ENCODE peak calls at places on chromosomes 11 and 22, in eight cellular contexts. U is body of pancreas, S is bronchial epithelial cell, F is thoracic aorta, P is left ventricle myocardium inferior, V is psoas muscle, O is WTC11, T is GM12865. H is an unnamed sample.
A peak's percentile ranks its signal among the peaks of the same experiment; 100 is the strongest.

GRCh38 chr11:125272822-125273221 is 108.3 kb downstream of the PKNOX2 start:
- DNase-seq in U (no peak), S (no peak), F (no peak), P (no peak), V (no peak), O (no peak), T (no peak), H (no peak)

GRCh38 chr22:46726066-46726985 is 11.7 kb downstream of the CERK start:
- DNase-seq in U (peak; percentile 62), S (no peak), F (no peak), P (peak; percentile 48), V (no peak), O (no peak), T (no peak), H (no peak)

GRCh38 chr11:114251797-114252327 is 44.3 kb upstream of the NNMT start:
- DNase-seq in U (no peak), S (no peak), F (no peak), P (no peak), V (peak; percentile 83), O (peak; percentile 48), T (no peak), H (no peak)

GRCh38 chr11:75982309-75982708 is 167.3 kb downstream of the UVRAG start:
- DNase-seq in U (no peak), S (no peak), F (no peak), P (no peak), V (no peak), O (no peak), T (no peak), H (no peak)

GRCh38 chr11:9069256-9069655 is 22.1 kb downstream of the SCUBE2 start:
- DNase-seq in U (no peak), S (no peak), F (no peak), P (no peak), V (no peak), O (no peak), T (no peak), H (no peak)

GRCh38 chr11:2202900-2203439 is 31.4 kb upstream of the TH start:
- DNase-seq in U (peak; percentile 12), S (no peak), F (no peak), P (peak; percentile 9), V (peak; percentile 37), O (peak; percentile 4), T (no peak), H (no peak)

GRCh38 chr11:14584595-14584994 is 59.0 kb upstream of the PDE3B start:
- DNase-seq in U (peak; percentile 22), S (no peak), F (no peak), P (no peak), V (no peak), O (no peak), T (no peak), H (no peak)

GRCh38 chr11:85805387-85805786 is 5.6 kb downstream of the SYTL2 start:
- DNase-seq in U (no peak), S (no peak), F (no peak), P (no peak), V (no peak), O (no peak), T (no peak), H (no peak)

GRCh38 chr11:20443596-20443995 is 56.1 kb downstream of the PRMT3 start:
- DNase-seq in U (no peak), S (peak; percentile 35), F (no peak), P (no peak), V (no peak), O (no peak), T (peak; percentile 16), H (no peak)

GRCh38 chr11:82546556-82547162 is 187.0 kb downstream of the FAM181B start:
- DNase-seq in U (no peak), S (peak; percentile 35), F (no peak), P (no peak), V (no peak), O (no peak), T (no peak), H (no peak)

GRCh38 chr11:111829185-111829968 is 42.0 kb downstream of the ALG9 start:
- DNase-seq in U (no peak), S (no peak), F (no peak), P (no peak), V (no peak), O (no peak), T (peak; percentile 50), H (no peak)

GRCh38 chr11:124115782-124116616 is 749 bp downstream of the VWA5A start:
- DNase-seq in U (peak; percentile 46), S (peak; percentile 27), F (no peak), P (no peak), V (no peak), O (peak; percentile 39), T (no peak), H (no peak)

GRCh38 chr11:82682003-82682751 is 51.5 kb downstream of the FAM181B start:
- DNase-seq in U (no peak), S (peak; percentile 72), F (no peak), P (no peak), V (no peak), O (peak; percentile 13), T (peak; percentile 64), H (no peak)

GRCh38 chr11:125777309-125777708 is 1.3 kb downstream of the PATE2 start:
- DNase-seq in U (no peak), S (peak; percentile 69), F (no peak), P (no peak), V (no peak), O (no peak), T (no peak), H (no peak)

GRCh38 chr22:35425971-35426800 is 26.2 kb downstream of the MCM5 start:
- DNase-seq in U (no peak), S (peak; percentile 51), F (no peak), P (no peak), V (no peak), O (peak; percentile 24), T (no peak), H (no peak)

DNA sequence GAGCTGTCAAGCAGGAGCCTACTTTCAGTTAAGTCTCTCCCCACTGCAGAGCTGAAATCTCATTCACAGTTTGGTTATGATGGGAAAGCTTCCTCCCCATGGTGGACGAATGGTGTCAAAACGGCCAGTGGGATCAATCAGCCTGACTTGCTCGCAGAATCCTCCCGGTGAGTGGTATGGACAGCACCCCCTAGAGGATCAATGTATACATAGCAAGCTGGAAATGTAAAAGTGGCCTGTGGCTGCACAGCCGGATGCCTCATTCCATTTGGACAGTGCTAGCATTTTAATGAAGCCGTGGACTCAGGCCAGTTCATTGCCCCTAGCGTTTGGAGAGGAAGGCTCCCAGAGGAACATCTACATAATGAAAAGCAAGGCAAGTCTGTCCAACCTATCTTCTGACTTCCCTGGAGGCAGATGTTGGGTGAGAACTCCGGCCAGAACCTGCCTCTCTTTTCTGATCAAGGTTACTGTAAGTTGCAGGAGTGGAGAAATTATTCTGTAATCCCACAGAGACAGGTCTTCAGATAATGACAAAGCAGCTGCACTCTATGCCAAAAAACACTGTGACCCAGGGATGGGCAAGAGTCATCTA is 942.3 kb downstream of the NTM start:
- DNase-seq in U (no peak), S (peak; percentile 5), F (no peak), P (no peak), V (no peak), O (peak; percentile 45), T (peak; percentile 58), H (peak; percentile 18)
- TF ChIP-seq CTCF in U (peak; percentile 23), S (peak; percentile 47), F (no peak), P (peak; percentile 68), V (peak; percentile 32), O (peak; percentile 73), T (peak; percentile 77), H (peak; percentile 71)

DNA sequence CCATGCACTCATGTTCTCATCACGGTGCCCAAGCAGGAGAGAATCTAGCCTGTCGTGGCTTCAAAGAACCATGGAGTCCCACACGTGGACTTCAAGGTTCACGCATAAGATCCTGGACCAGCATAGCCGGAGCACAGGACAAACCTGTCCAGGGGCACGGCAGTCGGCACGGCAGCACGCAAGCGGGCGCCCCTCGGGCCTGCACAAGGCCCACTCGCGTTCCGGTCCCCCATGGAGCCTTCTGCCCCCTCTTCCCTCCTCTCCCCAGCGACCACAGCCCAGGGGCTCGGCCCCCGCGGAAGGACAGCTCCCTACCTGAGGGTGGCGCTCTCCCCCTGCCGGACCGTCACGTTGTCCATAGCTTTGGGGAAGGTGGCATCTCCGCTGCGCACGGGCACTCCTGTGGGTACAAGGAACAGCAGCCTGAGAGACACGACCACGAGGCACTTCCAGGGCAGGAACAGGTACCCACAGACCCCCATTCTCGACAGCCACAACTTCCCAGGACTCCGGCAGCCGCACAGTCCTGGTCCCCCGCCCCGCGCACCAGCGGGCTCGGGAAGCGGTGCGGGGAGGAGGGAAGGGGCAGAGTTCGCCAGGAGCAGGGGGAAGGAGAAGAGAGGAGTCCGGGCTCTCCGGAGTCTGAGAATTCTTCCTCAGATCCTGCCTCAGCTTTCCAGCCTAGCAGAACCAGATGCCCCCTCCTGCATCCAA is 589.5 kb downstream of the OPCML start:
- DNase-seq in U (no peak), S (no peak), F (no peak), P (no peak), V (no peak), O (peak; percentile 68), T (no peak), H (peak; percentile 23)
- TF ChIP-seq CTCF in U (no peak), S (no peak), F (no peak), P (no peak), V (no peak), O (peak; percentile 44), T (no peak), H (peak; percentile 44)

DNA sequence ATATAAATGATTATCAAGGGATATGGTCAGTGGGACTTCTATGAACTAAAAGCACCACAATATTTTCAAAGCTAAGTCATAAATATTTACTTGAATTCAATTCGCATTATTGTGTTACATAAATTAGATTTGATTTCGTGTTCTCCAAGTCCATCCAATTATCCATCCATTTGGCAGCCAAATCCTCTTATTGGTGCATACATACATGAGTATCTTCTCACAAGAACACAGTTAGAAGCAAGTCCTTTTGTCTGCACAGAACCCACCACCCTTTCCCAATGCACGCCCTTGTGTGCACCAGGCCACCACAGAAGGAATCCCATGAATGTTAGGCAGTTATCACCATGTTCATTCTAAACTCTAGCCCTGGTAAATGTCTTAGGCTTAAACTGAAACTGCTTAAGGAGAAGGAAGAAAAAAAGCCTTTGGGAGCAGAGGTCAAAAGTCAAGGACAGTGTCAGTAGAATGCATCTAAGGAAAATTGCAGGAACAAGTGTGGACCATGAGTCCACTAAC is 108.3 kb upstream of the DDI1 start:
- DNase-seq in U (no peak), S (no peak), F (no peak), P (no peak), V (no peak), O (no peak), T (no peak), H (no peak)
- TF ChIP-seq CTCF in U (no peak), S (no peak), F (no peak), P (no peak), V (no peak), O (no peak), T (no peak), H (no peak)

DNA sequence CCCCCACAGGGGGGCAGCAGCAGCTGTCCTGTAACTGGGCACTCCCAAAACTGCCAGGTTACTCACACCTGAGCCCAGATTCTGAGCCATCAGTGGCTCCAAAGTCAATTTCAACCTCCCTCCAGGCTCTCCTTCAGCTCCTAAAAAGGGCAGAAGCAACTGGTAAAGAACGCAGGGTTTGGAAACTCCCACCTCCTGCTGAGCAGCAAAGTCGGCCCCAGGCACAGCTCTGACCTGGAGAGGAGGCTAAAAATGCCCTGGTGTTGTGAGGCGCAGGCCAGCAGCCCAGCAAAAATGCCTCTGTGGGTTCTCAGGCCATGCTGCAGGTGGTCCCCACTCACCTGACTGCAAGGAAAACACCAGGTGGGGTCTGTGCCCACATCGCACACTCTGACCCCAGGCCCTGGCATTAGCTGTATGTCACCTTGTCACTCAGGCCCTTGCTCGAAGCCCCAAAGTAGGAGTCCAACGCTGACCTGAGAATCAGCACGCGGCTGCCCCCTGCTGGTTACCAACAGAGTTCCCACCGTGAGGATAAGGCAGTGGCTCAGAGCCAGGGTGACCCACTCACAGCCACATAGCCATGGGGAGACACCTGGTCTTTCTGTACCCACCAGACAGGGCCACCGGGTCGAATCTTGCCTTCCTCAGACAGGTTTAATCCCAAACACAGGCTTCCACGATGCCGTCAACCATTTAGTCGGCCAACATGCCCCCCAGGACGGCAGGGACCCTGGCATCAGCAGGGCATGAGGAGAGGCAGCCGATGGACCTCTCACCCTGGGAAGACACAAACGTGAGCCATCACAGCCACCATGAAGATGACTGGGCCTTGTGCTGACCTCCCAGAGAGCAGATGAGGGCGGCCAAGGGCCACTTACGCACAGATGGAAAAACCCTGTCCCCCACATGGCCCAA is 11.1 kb downstream of the POLR3H start:
- DNase-seq in U (peak; percentile 80), S (peak; percentile 34), F (no peak), P (peak; percentile 79), V (peak; percentile 92), O (peak; percentile 87), T (peak; percentile 82), H (peak; percentile 78)
- TF ChIP-seq CTCF in U (peak; percentile 74), S (peak; percentile 81), F (peak; percentile 86), P (peak; percentile 85), V (peak; percentile 75), O (peak; percentile 74), T (peak; percentile 89), H (peak; percentile 79)